ENCODE peak calls at places on chromosome 4, in nine cellular contexts. One of them, this sample, is unnamed.

GRCh38 chr4:1871471-1872021 is 353 bp downstream of the NSD2 start:
- DNase-seq in ACHN: peak; percentile 34
- DNase-seq in lower lobe of right lung: no peak
- DNase-seq in H4: no peak
- DNase-seq in cardiac fibroblast: no peak
- DNase-seq in astrocyte of the spinal cord: no peak
- DNase-seq in psoas muscle: no peak
- DNase-seq in Kasumi-1: no peak
- DNase-seq in cardiac muscle cell: no peak
- DNase-seq in this sample: no peak

GRCh38 chr4:127732623-127733199 is 2.5 kb downstream of the SLC25A31 start:
- DNase-seq in ACHN: peak; percentile 48
- DNase-seq in lower lobe of right lung: no peak
- DNase-seq in H4: peak; percentile 26
- DNase-seq in cardiac fibroblast: peak; percentile 68
- DNase-seq in astrocyte of the spinal cord: peak; percentile 63
- DNase-seq in psoas muscle: no peak
- DNase-seq in Kasumi-1: peak; percentile 71
- DNase-seq in cardiac muscle cell: peak; percentile 52
- DNase-seq in this sample: no peak

GRCh38 chr4:185238750-185239149 is 29.4 kb downstream of the SNX25 start:
- DNase-seq in ACHN: no peak
- DNase-seq in lower lobe of right lung: no peak
- DNase-seq in H4: no peak
- DNase-seq in cardiac fibroblast: no peak
- DNase-seq in astrocyte of the spinal cord: no peak
- DNase-seq in psoas muscle: no peak
- DNase-seq in Kasumi-1: no peak
- DNase-seq in cardiac muscle cell: no peak
- DNase-seq in this sample: no peak

GRCh38 chr4:2796261-2797187 is 3.6 kb downstream of the SH3BP2 start:
- DNase-seq in ACHN: peak; percentile 85
- DNase-seq in lower lobe of right lung: peak; percentile 69
- DNase-seq in H4: peak; percentile 94
- DNase-seq in cardiac fibroblast: peak; percentile 46
- DNase-seq in astrocyte of the spinal cord: peak; percentile 64
- DNase-seq in psoas muscle: peak; percentile 12
- DNase-seq in Kasumi-1: no peak
- DNase-seq in cardiac muscle cell: no peak
- DNase-seq in this sample: peak; percentile 60

GRCh38 chr4:67198757-67199156 is 346.5 kb downstream of the CENPC start:
- DNase-seq in ACHN: peak; percentile 30
- DNase-seq in lower lobe of right lung: no peak
- DNase-seq in H4: peak; percentile 63
- DNase-seq in cardiac fibroblast: peak; percentile 69
- DNase-seq in astrocyte of the spinal cord: peak; percentile 70
- DNase-seq in psoas muscle: no peak
- DNase-seq in Kasumi-1: peak; percentile 77
- DNase-seq in cardiac muscle cell: peak; percentile 48
- DNase-seq in this sample: no peak

GRCh38 chr4:98261291-98262271 is at the start of gene RAP1GDS1:
- DNase-seq in ACHN: peak; percentile 67
- DNase-seq in lower lobe of right lung: peak; percentile 72
- DNase-seq in H4: peak; percentile 46
- DNase-seq in cardiac fibroblast: peak; percentile 74
- DNase-seq in astrocyte of the spinal cord: peak; percentile 74
- DNase-seq in psoas muscle: peak; percentile 33
- DNase-seq in Kasumi-1: peak; percentile 76
- DNase-seq in cardiac muscle cell: peak; percentile 59
- DNase-seq in this sample: peak; percentile 61

GRCh38 chr4:111454961-111455360 is 690.3 kb upstream of the FAM241A start:
- DNase-seq in ACHN: no peak
- DNase-seq in lower lobe of right lung: no peak
- DNase-seq in H4: no peak
- DNase-seq in cardiac fibroblast: no peak
- DNase-seq in astrocyte of the spinal cord: no peak
- DNase-seq in psoas muscle: no peak
- DNase-seq in Kasumi-1: no peak
- DNase-seq in cardiac muscle cell: no peak
- DNase-seq in this sample: no peak

GRCh38 chr4:182918791-182919302 is 1.7 kb upstream of the DCTD start:
- DNase-seq in ACHN: no peak
- DNase-seq in lower lobe of right lung: no peak
- DNase-seq in H4: no peak
- DNase-seq in cardiac fibroblast: no peak
- DNase-seq in astrocyte of the spinal cord: no peak
- DNase-seq in psoas muscle: no peak
- DNase-seq in Kasumi-1: peak; percentile 31
- DNase-seq in cardiac muscle cell: no peak
- DNase-seq in this sample: no peak

GRCh38 chr4:56307423-56307822 is 79.9 kb downstream of the AASDH start:
- DNase-seq in ACHN: peak; percentile 82
- DNase-seq in lower lobe of right lung: no peak
- DNase-seq in H4: no peak
- DNase-seq in cardiac fibroblast: no peak
- DNase-seq in astrocyte of the spinal cord: no peak
- DNase-seq in psoas muscle: no peak
- DNase-seq in Kasumi-1: no peak
- DNase-seq in cardiac muscle cell: no peak
- DNase-seq in this sample: no peak

GRCh38 chr4:183905593-183906485 is 732 bp downstream of the STOX2 start:
- DNase-seq in ACHN: peak; percentile 10
- DNase-seq in lower lobe of right lung: peak; percentile 56
- DNase-seq in H4: peak; percentile 10
- DNase-seq in cardiac fibroblast: peak; percentile 36
- DNase-seq in astrocyte of the spinal cord: peak; percentile 31
- DNase-seq in psoas muscle: peak; percentile 25
- DNase-seq in Kasumi-1: no peak
- DNase-seq in cardiac muscle cell: peak; percentile 74
- DNase-seq in this sample: peak; percentile 62

GRCh38 chr4:176270669-176271068 is 1.6 kb upstream of the ASB5 start:
- DNase-seq in ACHN: peak; percentile 98
- DNase-seq in lower lobe of right lung: no peak
- DNase-seq in H4: peak; percentile 96
- DNase-seq in cardiac fibroblast: peak; percentile 84
- DNase-seq in astrocyte of the spinal cord: peak; percentile 98
- DNase-seq in psoas muscle: peak; percentile 68
- DNase-seq in Kasumi-1: no peak
- DNase-seq in cardiac muscle cell: no peak
- DNase-seq in this sample: no peak

GRCh38 chr4:7183161-7183560 is 9.2 kb upstream of the SORCS2 start:
- DNase-seq in ACHN: no peak
- DNase-seq in lower lobe of right lung: no peak
- DNase-seq in H4: no peak
- DNase-seq in cardiac fibroblast: no peak
- DNase-seq in astrocyte of the spinal cord: no peak
- DNase-seq in psoas muscle: no peak
- DNase-seq in Kasumi-1: no peak
- DNase-seq in cardiac muscle cell: no peak
- DNase-seq in this sample: no peak

GRCh38 chr4:150211016-150211415 is 132.8 kb downstream of the DCLK2 start:
- DNase-seq in ACHN: no peak
- DNase-seq in lower lobe of right lung: no peak
- DNase-seq in H4: no peak
- DNase-seq in cardiac fibroblast: no peak
- DNase-seq in astrocyte of the spinal cord: peak; percentile 38
- DNase-seq in psoas muscle: no peak
- DNase-seq in Kasumi-1: no peak
- DNase-seq in cardiac muscle cell: no peak
- DNase-seq in this sample: no peak

GRCh38 chr4:156261230-156261629 is 307.6 kb upstream of the CTSO start:
- DNase-seq in ACHN: no peak
- DNase-seq in lower lobe of right lung: no peak
- DNase-seq in H4: no peak
- DNase-seq in cardiac fibroblast: no peak
- DNase-seq in astrocyte of the spinal cord: no peak
- DNase-seq in psoas muscle: no peak
- DNase-seq in Kasumi-1: no peak
- DNase-seq in cardiac muscle cell: no peak
- DNase-seq in this sample: no peak

GRCh38 chr4:835148-836002 is 9.4 kb upstream of the CPLX1 start:
- DNase-seq in ACHN: no peak
- DNase-seq in lower lobe of right lung: peak; percentile 57
- DNase-seq in H4: no peak
- DNase-seq in cardiac fibroblast: no peak
- DNase-seq in astrocyte of the spinal cord: no peak
- DNase-seq in psoas muscle: peak; percentile 11
- DNase-seq in Kasumi-1: no peak
- DNase-seq in cardiac muscle cell: no peak
- DNase-seq in this sample: peak; percentile 76

GRCh38 chr4:78056265-78057129 is 626 bp upstream of the FRAS1 start:
- DNase-seq in ACHN: peak; percentile 79
- DNase-seq in lower lobe of right lung: peak; percentile 63
- DNase-seq in H4: peak; percentile 77
- DNase-seq in cardiac fibroblast: peak; percentile 84
- DNase-seq in astrocyte of the spinal cord: peak; percentile 80
- DNase-seq in psoas muscle: peak; percentile 46
- DNase-seq in Kasumi-1: peak; percentile 20
- DNase-seq in cardiac muscle cell: peak; percentile 94
- DNase-seq in this sample: peak; percentile 78

GRCh38 chr4:113222006-113222405 is 172.6 kb downstream of the ANK2 start:
- DNase-seq in ACHN: peak; percentile 28
- DNase-seq in lower lobe of right lung: no peak
- DNase-seq in H4: no peak
- DNase-seq in cardiac fibroblast: no peak
- DNase-seq in astrocyte of the spinal cord: peak; percentile 6
- DNase-seq in psoas muscle: no peak
- DNase-seq in Kasumi-1: no peak
- DNase-seq in cardiac muscle cell: no peak
- DNase-seq in this sample: no peak

GRCh38 chr4:101019941-101020401 is 327.4 kb downstream of the PPP3CA start:
- DNase-seq in ACHN: no peak
- DNase-seq in lower lobe of right lung: no peak
- DNase-seq in H4: peak; percentile 60
- DNase-seq in cardiac fibroblast: no peak
- DNase-seq in astrocyte of the spinal cord: no peak
- DNase-seq in psoas muscle: no peak
- DNase-seq in Kasumi-1: no peak
- DNase-seq in cardiac muscle cell: no peak
- DNase-seq in this sample: no peak

GRCh38 chr4:152591361-152591760 is 55.5 kb upstream of the FBXW7 start:
- DNase-seq in ACHN: no peak
- DNase-seq in lower lobe of right lung: peak; percentile 60
- DNase-seq in H4: no peak
- DNase-seq in cardiac fibroblast: peak; percentile 61
- DNase-seq in astrocyte of the spinal cord: peak; percentile 33
- DNase-seq in psoas muscle: peak; percentile 30
- DNase-seq in Kasumi-1: no peak
- DNase-seq in cardiac muscle cell: peak; percentile 61
- DNase-seq in this sample: peak; percentile 77

GRCh38 chr4:30867427-30867826 is 147.3 kb downstream of the PCDH7 start:
- DNase-seq in ACHN: no peak
- DNase-seq in lower lobe of right lung: no peak
- DNase-seq in H4: no peak
- DNase-seq in cardiac fibroblast: no peak
- DNase-seq in astrocyte of the spinal cord: peak; percentile 24
- DNase-seq in psoas muscle: no peak
- DNase-seq in Kasumi-1: no peak
- DNase-seq in cardiac muscle cell: no peak
- DNase-seq in this sample: no peak

GRCh38 chr4:46123872-46124755 is at the start of gene GABRG1:
- DNase-seq in ACHN: no peak
- DNase-seq in lower lobe of right lung: peak; percentile 18
- DNase-seq in H4: peak; percentile 4
- DNase-seq in cardiac fibroblast: no peak
- DNase-seq in astrocyte of the spinal cord: no peak
- DNase-seq in psoas muscle: no peak
- DNase-seq in Kasumi-1: no peak
- DNase-seq in cardiac muscle cell: peak; percentile 38
- DNase-seq in this sample: no peak

GRCh38 chr4:165966833-165967232 is 93.8 kb downstream of the TLL1 start:
- DNase-seq in ACHN: no peak
- DNase-seq in lower lobe of right lung: no peak
- DNase-seq in H4: no peak
- DNase-seq in cardiac fibroblast: no peak
- DNase-seq in astrocyte of the spinal cord: no peak
- DNase-seq in psoas muscle: no peak
- DNase-seq in Kasumi-1: no peak
- DNase-seq in cardiac muscle cell: no peak
- DNase-seq in this sample: no peak

GRCh38 chr4:22129454-22130075 is 181.0 kb upstream of the KCNIP4 start:
- DNase-seq in ACHN: peak; percentile 48
- DNase-seq in lower lobe of right lung: no peak
- DNase-seq in H4: peak; percentile 39
- DNase-seq in cardiac fibroblast: peak; percentile 58
- DNase-seq in astrocyte of the spinal cord: peak; percentile 32
- DNase-seq in psoas muscle: no peak
- DNase-seq in Kasumi-1: peak; percentile 57
- DNase-seq in cardiac muscle cell: peak; percentile 63
- DNase-seq in this sample: no peak

GRCh38 chr4:26028793-26029511 is 114.9 kb downstream of the SMIM20 start:
- DNase-seq in ACHN: peak; percentile 47
- DNase-seq in lower lobe of right lung: peak; percentile 86
- DNase-seq in H4: no peak
- DNase-seq in cardiac fibroblast: peak; percentile 72
- DNase-seq in astrocyte of the spinal cord: peak; percentile 70
- DNase-seq in psoas muscle: peak; percentile 77
- DNase-seq in Kasumi-1: peak; percentile 52
- DNase-seq in cardiac muscle cell: peak; percentile 83
- DNase-seq in this sample: peak; percentile 88

GRCh38 chr4:3135155-3136011 is 60.9 kb downstream of the HTT start:
- DNase-seq in ACHN: no peak
- DNase-seq in lower lobe of right lung: no peak
- DNase-seq in H4: no peak
- DNase-seq in cardiac fibroblast: peak; percentile 50
- DNase-seq in astrocyte of the spinal cord: no peak
- DNase-seq in psoas muscle: no peak
- DNase-seq in Kasumi-1: no peak
- DNase-seq in cardiac muscle cell: no peak
- DNase-seq in this sample: no peak

GRCh38 chr4:106502106-106502699 is 133.6 kb upstream of the GIMD1 start:
- DNase-seq in ACHN: no peak
- DNase-seq in lower lobe of right lung: peak; percentile 61
- DNase-seq in H4: peak; percentile 23
- DNase-seq in cardiac fibroblast: peak; percentile 72
- DNase-seq in astrocyte of the spinal cord: peak; percentile 64
- DNase-seq in psoas muscle: peak; percentile 23
- DNase-seq in Kasumi-1: no peak
- DNase-seq in cardiac muscle cell: peak; percentile 77
- DNase-seq in this sample: peak; percentile 59

GRCh38 chr4:107913283-107913899 is 18.0 kb upstream of the CYP2U1 start:
- DNase-seq in ACHN: peak; percentile 63
- DNase-seq in lower lobe of right lung: no peak
- DNase-seq in H4: peak; percentile 68
- DNase-seq in cardiac fibroblast: peak; percentile 89
- DNase-seq in astrocyte of the spinal cord: peak; percentile 70
- DNase-seq in psoas muscle: no peak
- DNase-seq in Kasumi-1: peak; percentile 80
- DNase-seq in cardiac muscle cell: peak; percentile 76
- DNase-seq in this sample: no peak

GRCh38 chr4:93947318-93947717 is 118.8 kb downstream of the ATOH1 start:
- DNase-seq in ACHN: no peak
- DNase-seq in lower lobe of right lung: no peak
- DNase-seq in H4: no peak
- DNase-seq in cardiac fibroblast: no peak
- DNase-seq in astrocyte of the spinal cord: no peak
- DNase-seq in psoas muscle: no peak
- DNase-seq in Kasumi-1: no peak
- DNase-seq in cardiac muscle cell: no peak
- DNase-seq in this sample: no peak

This sample was measured in Right ventricle myocardium superior.